ENCODE peak calls at places on chromosome 1, in nine cellular contexts. O is ovary, P is tibial nerve, D is body of pancreas, C is Peyer's patch, J is astrocyte, A is right atrium auricular region, R is mucosa of descending colon, U is stomach. Z is an unnamed sample. For H3K9me3, the result is how much of the 10 kb centered on the place peaks cover.

GRCh38 chr1:22177354-22178003 is 34.6 kb upstream of the WNT4 start:
- DNase-seq in O (no peak), P (no peak), D (no peak), C (no peak), J (no peak), A (no peak), R (no peak), U (no peak), Z (no peak)

GRCh38 chr1:208107817-208108608 is 136.2 kb downstream of the PLXNA2 start:
- DNase-seq in O (peak), P (no peak), D (no peak), C (peak), J (peak), A (peak), R (no peak), U (no peak), Z (peak)

GRCh38 chr1:168774241-168774640 is 45.2 kb upstream of the DPT start:
- DNase-seq in O (peak), P (peak), D (peak), C (no peak), J (peak), A (peak), R (no peak), U (no peak), Z (peak)

GRCh38 chr1:6727535-6727934 is 25.9 kb upstream of the DNAJC11 start:
- DNase-seq in O (no peak), P (no peak), D (peak), C (peak), J (no peak), A (no peak), R (no peak), U (peak), Z (peak)

GRCh38 chr1:186212574-186213224 is 162.4 kb downstream of the TPR start:
- DNase-seq in O (no peak), P (no peak), D (peak), C (peak), J (peak), A (peak), R (no peak), U (no peak), Z (no peak)

GRCh38 chr1:92030701-92031107 is 919 bp downstream of the EPHX4 start:
- DNase-seq in O (no peak), P (no peak), D (no peak), C (no peak), J (peak), A (no peak), R (no peak), U (no peak), Z (no peak)

GRCh38 chr1:220271706-220272046 is 577 bp downstream of the RAB3GAP2 start:
- DNase-seq in O (peak), P (no peak), D (peak), C (no peak), J (peak), A (no peak), R (no peak), U (no peak), Z (no peak)

GRCh38 chr1:235100124-235100801 is 28.4 kb downstream of the TOMM20 start:
- DNase-seq in O (peak), P (no peak), D (no peak), C (peak), J (no peak), A (peak), R (no peak), U (no peak), Z (no peak)

GRCh38 chr1:61746768-61747167 is 4.5 kb downstream of the PATJ start:
- DNase-seq in O (no peak), P (no peak), D (no peak), C (no peak), J (no peak), A (no peak), R (no peak), U (no peak), Z (no peak)

GRCh38 chr1:23582820-23583219 is 23.5 kb upstream of the ID3 start:
- DNase-seq in O (no peak), P (no peak), D (no peak), C (no peak), J (no peak), A (no peak), R (no peak), U (no peak), Z (no peak)

GRCh38 chr1:23589506-23589872 is 30.2 kb upstream of the ID3 start:
- DNase-seq in O (no peak), P (no peak), D (no peak), C (no peak), J (no peak), A (no peak), R (no peak), U (no peak), Z (no peak)

GRCh38 chr1:23588749-23589505 is 29.6 kb upstream of the ID3 start:
- DNase-seq in O (no peak), P (no peak), D (no peak), C (no peak), J (no peak), A (no peak), R (no peak), U (no peak), Z (no peak)

GRCh38 chr1:23581219-23581618 is 21.9 kb upstream of the ID3 start:
- DNase-seq in O (no peak), P (no peak), D (no peak), C (peak), J (no peak), A (peak), R (no peak), U (no peak), Z (peak)

GRCh38 chr1:23585321-23586022 is 26.2 kb upstream of the ID3 start:
- DNase-seq in O (no peak), P (no peak), D (peak), C (no peak), J (peak), A (no peak), R (no peak), U (no peak), Z (peak)
- H3K4me3 ChIP-seq in O (no peak), P (no peak), D (no peak), C (no peak), J (no peak), A (no peak), R (no peak), U (no peak), Z (no peak)

GRCh38 chr1:183394435-183394834 is 23.7 kb downstream of the NMNAT2 start:
- DNase-seq in O (no peak), P (no peak), D (no peak), C (no peak), J (no peak), A (no peak), R (no peak), U (no peak), Z (no peak)
- H3K9me3 ChIP-seq in O (under half), P (under half), D (under half), C (under half), J (under half), A (under half), R (under half), U (under half), Z (under half)

GRCh38 chr1:9200441-9200840 is 34.1 kb upstream of the H6PD start:
- DNase-seq in O (no peak), P (no peak), D (no peak), C (no peak), J (no peak), A (no peak), R (no peak), U (no peak), Z (no peak)

GRCh38 chr1:9196129-9197040 is 38.2 kb upstream of the H6PD start:
- DNase-seq in O (peak), P (peak), D (peak), C (peak), J (peak), A (peak), R (no peak), U (peak), Z (peak)

GRCh38 chr1:9201421-9202239 is 32.9 kb upstream of the H6PD start:
- DNase-seq in O (peak), P (peak), D (peak), C (no peak), J (peak), A (peak), R (no peak), U (no peak), Z (peak)

GRCh38 chr1:9197186-9198099 is 37.1 kb upstream of the H6PD start:
- DNase-seq in O (no peak), P (no peak), D (no peak), C (no peak), J (no peak), A (no peak), R (no peak), U (no peak), Z (no peak)

GRCh38 chr1:9198538-9199361 is 35.8 kb upstream of the H6PD start:
- DNase-seq in O (peak), P (no peak), D (no peak), C (no peak), J (peak), A (no peak), R (no peak), U (no peak), Z (peak)
- TF ChIP-seq CTCF in O (no peak), P (peak), D (no peak), C (no peak), J (peak), A (no peak), R (no peak), U (no peak), Z (peak)

GRCh38 chr1:26175346-26175745 is 1.9 kb upstream of the CNKSR1 start:
- DNase-seq in O (no peak), P (no peak), D (no peak), C (no peak), J (no peak), A (no peak), R (no peak), U (no peak), Z (no peak)

GRCh38 chr1:26180010-26180506 is 2.8 kb downstream of the CNKSR1 start:
- DNase-seq in O (no peak), P (no peak), D (no peak), C (no peak), J (no peak), A (no peak), R (no peak), U (no peak), Z (no peak)

GRCh38 chr1:26181586-26182371 is 4.5 kb downstream of the CNKSR1 start:
- DNase-seq in O (no peak), P (no peak), D (no peak), C (no peak), J (peak), A (no peak), R (no peak), U (no peak), Z (peak)

GRCh38 chr1:26182372-26182675 is 5.0 kb downstream of the CNKSR1 start:
- DNase-seq in O (no peak), P (no peak), D (no peak), C (no peak), J (no peak), A (no peak), R (no peak), U (no peak), Z (peak)

DNA sequence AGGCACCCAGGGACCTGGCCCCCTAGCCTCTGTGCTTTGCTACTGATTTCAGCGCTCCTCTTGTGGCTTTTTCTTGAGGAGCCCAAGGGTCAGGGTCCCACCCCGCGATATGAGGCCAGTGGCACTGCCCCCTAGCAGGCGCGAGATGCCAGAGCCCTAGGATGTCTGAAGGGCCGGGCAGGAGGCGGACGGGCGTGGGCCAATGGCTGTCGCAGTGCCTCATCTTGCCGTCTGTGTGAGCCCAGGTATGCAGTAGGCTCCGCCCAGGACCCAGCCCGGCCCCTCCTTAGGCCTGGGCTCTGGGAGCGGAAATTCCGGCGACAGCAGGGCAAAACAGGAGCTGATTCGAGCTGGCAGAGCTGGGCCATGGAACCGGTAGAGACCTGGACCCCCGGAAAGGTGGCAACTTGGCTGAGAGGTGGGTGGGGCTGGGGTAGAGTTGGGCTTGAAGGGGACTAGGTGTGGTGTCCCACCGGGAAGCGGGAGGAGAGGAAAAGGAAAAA is at the start of gene CNKSR1:
- DNase-seq in O (no peak), P (no peak), D (peak), C (peak), J (no peak), A (no peak), R (peak), U (peak), Z (no peak)
- H3K4me3 ChIP-seq in O (no peak), P (no peak), D (peak), C (peak), J (no peak), A (no peak), R (no peak), U (peak), Z (no peak)

GRCh38 chr1:29284286-29284960 is 48.1 kb downstream of the PTPRU start:
- DNase-seq in O (no peak), P (no peak), D (no peak), C (no peak), J (no peak), A (no peak), R (no peak), U (no peak), Z (no peak)
- H3K9me3 ChIP-seq in O (under half), P (under half), D (under half), C (under half), J (under half), A (under half), R (under half), U (under half), Z (under half)

GRCh38 chr1:119893827-119894700 is 2.3 kb downstream of the ADAM30 start:
- DNase-seq in O (no peak), P (no peak), D (no peak), C (no peak), J (no peak), A (no peak), R (no peak), U (no peak), Z (no peak)

GRCh38 chr1:119893238-119893791 is 3.0 kb downstream of the ADAM30 start:
- DNase-seq in O (no peak), P (no peak), D (no peak), C (no peak), J (no peak), A (no peak), R (no peak), U (no peak), Z (no peak)

GRCh38 chr1:119898520-119898919 is 2.2 kb upstream of the ADAM30 start:
- DNase-seq in O (no peak), P (no peak), D (no peak), C (no peak), J (no peak), A (no peak), R (no peak), U (no peak), Z (no peak)

GRCh38 chr1:119895102-119895501 is 1.2 kb downstream of the ADAM30 start:
- DNase-seq in O (no peak), P (no peak), D (no peak), C (no peak), J (no peak), A (no peak), R (no peak), U (no peak), Z (no peak)

GRCh38 chr1:119896303-119896702 is at the start of gene ADAM30:
- DNase-seq in O (no peak), P (no peak), D (no peak), C (no peak), J (no peak), A (no peak), R (no peak), U (no peak), Z (no peak)
- TF ChIP-seq CTCF in O (no peak), P (no peak), D (no peak), C (no peak), J (no peak), A (no peak), R (no peak), U (no peak), Z (no peak)

GRCh38 chr1:25481625-25482024 is 50.9 kb downstream of the MACO1 start:
- DNase-seq in O (no peak), P (no peak), D (no peak), C (no peak), J (no peak), A (no peak), R (no peak), U (no peak), Z (no peak)
- H3K4me3 ChIP-seq in O (no peak), P (no peak), D (no peak), C (no peak), J (no peak), A (no peak), R (no peak), U (no peak), Z (no peak)

Z was measured in psoas muscle.